ENCODE peak calls at places on chromosomes 2 and 18, in six cellular contexts. One of them, this sample, is unnamed.
A peak's percentile ranks its signal among the peaks of the same experiment; 100 is the strongest.

GRCh38 chr2:27721335-27721734 is 50.2 kb upstream of the MRPL33 start:
- DNase-seq in lower lobe of right lung: no peak
- DNase-seq in cardiac muscle cell: no peak
- DNase-seq in esophagus squamous epithelium: no peak
- DNase-seq in endothelial cell of umbilical vein: no peak
- DNase-seq in fibroblast of villous mesenchyme: no peak
- DNase-seq in this sample: no peak

GRCh38 chr2:159249955-159250723 is 36.4 kb downstream of the WDSUB1 start:
- DNase-seq in lower lobe of right lung: peak; percentile 55
- DNase-seq in cardiac muscle cell: peak; percentile 65
- DNase-seq in esophagus squamous epithelium: no peak
- DNase-seq in endothelial cell of umbilical vein: peak; percentile 88
- DNase-seq in fibroblast of villous mesenchyme: peak; percentile 44
- DNase-seq in this sample: peak; percentile 94

GRCh38 chr2:185279999-185280398 is 458.6 kb upstream of the FSIP2 start:
- DNase-seq in lower lobe of right lung: no peak
- DNase-seq in cardiac muscle cell: peak; percentile 16
- DNase-seq in esophagus squamous epithelium: no peak
- DNase-seq in endothelial cell of umbilical vein: peak; percentile 27
- DNase-seq in fibroblast of villous mesenchyme: peak; percentile 10
- DNase-seq in this sample: no peak

GRCh38 chr2:152065945-152066344 is 32.9 kb downstream of the CACNB4 start:
- DNase-seq in lower lobe of right lung: no peak
- DNase-seq in cardiac muscle cell: no peak
- DNase-seq in esophagus squamous epithelium: no peak
- DNase-seq in endothelial cell of umbilical vein: no peak
- DNase-seq in fibroblast of villous mesenchyme: no peak
- DNase-seq in this sample: no peak

GRCh38 chr18:26480897-26481795 is 67.2 kb downstream of the KCTD1 start:
- DNase-seq in lower lobe of right lung: no peak
- DNase-seq in cardiac muscle cell: peak; percentile 96
- DNase-seq in esophagus squamous epithelium: no peak
- DNase-seq in endothelial cell of umbilical vein: peak; percentile 92
- DNase-seq in fibroblast of villous mesenchyme: peak; percentile 88
- DNase-seq in this sample: no peak

GRCh38 chr2:241095594-241096290 is 6.3 kb downstream of the MTERF4 start:
- DNase-seq in lower lobe of right lung: no peak
- DNase-seq in cardiac muscle cell: no peak
- DNase-seq in esophagus squamous epithelium: no peak
- DNase-seq in endothelial cell of umbilical vein: no peak
- DNase-seq in fibroblast of villous mesenchyme: no peak
- DNase-seq in this sample: no peak

GRCh38 chr2:169260246-169260645 is 102.1 kb downstream of the LRP2 start:
- DNase-seq in lower lobe of right lung: no peak
- DNase-seq in cardiac muscle cell: no peak
- DNase-seq in esophagus squamous epithelium: no peak
- DNase-seq in endothelial cell of umbilical vein: no peak
- DNase-seq in fibroblast of villous mesenchyme: no peak
- DNase-seq in this sample: no peak

GRCh38 chr2:174673876-174674275 is 76.3 kb upstream of the WIPF1 start:
- DNase-seq in lower lobe of right lung: no peak
- DNase-seq in cardiac muscle cell: peak; percentile 29
- DNase-seq in esophagus squamous epithelium: no peak
- DNase-seq in endothelial cell of umbilical vein: no peak
- DNase-seq in fibroblast of villous mesenchyme: peak; percentile 18
- DNase-seq in this sample: no peak

GRCh38 chr2:239714116-239714515 is 311.0 kb downstream of the NDUFA10 start:
- DNase-seq in lower lobe of right lung: no peak
- DNase-seq in cardiac muscle cell: no peak
- DNase-seq in esophagus squamous epithelium: no peak
- DNase-seq in endothelial cell of umbilical vein: no peak
- DNase-seq in fibroblast of villous mesenchyme: no peak
- DNase-seq in this sample: no peak

GRCh38 chr2:166090346-166090745 is 37.5 kb downstream of the SCN1A start:
- DNase-seq in lower lobe of right lung: no peak
- DNase-seq in cardiac muscle cell: peak; percentile 75
- DNase-seq in esophagus squamous epithelium: no peak
- DNase-seq in endothelial cell of umbilical vein: no peak
- DNase-seq in fibroblast of villous mesenchyme: peak; percentile 30
- DNase-seq in this sample: no peak

GRCh38 chr18:22609642-22610041 is 191.9 kb upstream of the CTAGE1 start:
- DNase-seq in lower lobe of right lung: peak; percentile 58
- DNase-seq in cardiac muscle cell: peak; percentile 64
- DNase-seq in esophagus squamous epithelium: no peak
- DNase-seq in endothelial cell of umbilical vein: peak; percentile 82
- DNase-seq in fibroblast of villous mesenchyme: no peak
- DNase-seq in this sample: peak; percentile 50

GRCh38 chr2:162254472-162254871 is 11.2 kb upstream of the FAP start:
- DNase-seq in lower lobe of right lung: no peak
- DNase-seq in cardiac muscle cell: no peak
- DNase-seq in esophagus squamous epithelium: no peak
- DNase-seq in endothelial cell of umbilical vein: no peak
- DNase-seq in fibroblast of villous mesenchyme: no peak
- DNase-seq in this sample: no peak

GRCh38 chr2:65431417-65432226 is 777 bp downstream of the SPRED2 start:
- DNase-seq in lower lobe of right lung: peak; percentile 65
- DNase-seq in cardiac muscle cell: peak; percentile 53
- DNase-seq in esophagus squamous epithelium: no peak
- DNase-seq in endothelial cell of umbilical vein: peak; percentile 25
- DNase-seq in fibroblast of villous mesenchyme: peak; percentile 48
- DNase-seq in this sample: no peak

GRCh38 chr2:175973373-175973772 is 28.7 kb downstream of the LNPK start:
- DNase-seq in lower lobe of right lung: no peak
- DNase-seq in cardiac muscle cell: no peak
- DNase-seq in esophagus squamous epithelium: no peak
- DNase-seq in endothelial cell of umbilical vein: no peak
- DNase-seq in fibroblast of villous mesenchyme: no peak
- DNase-seq in this sample: no peak

GRCh38 chr2:242031481-242032019 is 162.0 kb downstream of the RTP5 start:
- DNase-seq in lower lobe of right lung: no peak
- DNase-seq in cardiac muscle cell: peak; percentile 69
- DNase-seq in esophagus squamous epithelium: no peak
- DNase-seq in endothelial cell of umbilical vein: no peak
- DNase-seq in fibroblast of villous mesenchyme: peak; percentile 93
- DNase-seq in this sample: no peak

GRCh38 chr18:46155652-46156051 is 51.5 kb downstream of the HAUS1 start:
- DNase-seq in lower lobe of right lung: no peak
- DNase-seq in cardiac muscle cell: peak; percentile 81
- DNase-seq in esophagus squamous epithelium: no peak
- DNase-seq in endothelial cell of umbilical vein: no peak
- DNase-seq in fibroblast of villous mesenchyme: peak; percentile 58
- DNase-seq in this sample: no peak

GRCh38 chr2:35468271-35468670 is 887.3 kb upstream of the CRIM1 start:
- DNase-seq in lower lobe of right lung: no peak
- DNase-seq in cardiac muscle cell: no peak
- DNase-seq in esophagus squamous epithelium: no peak
- DNase-seq in endothelial cell of umbilical vein: no peak
- DNase-seq in fibroblast of villous mesenchyme: no peak
- DNase-seq in this sample: no peak

GRCh38 chr18:23924813-23925212 is 89.7 kb upstream of the TTC39C start:
- DNase-seq in lower lobe of right lung: no peak
- DNase-seq in cardiac muscle cell: peak; percentile 63
- DNase-seq in esophagus squamous epithelium: no peak
- DNase-seq in endothelial cell of umbilical vein: no peak
- DNase-seq in fibroblast of villous mesenchyme: no peak
- DNase-seq in this sample: no peak

GRCh38 chr2:59963157-59963556 is 590.3 kb downstream of the BCL11A start:
- DNase-seq in lower lobe of right lung: no peak
- DNase-seq in cardiac muscle cell: no peak
- DNase-seq in esophagus squamous epithelium: no peak
- DNase-seq in endothelial cell of umbilical vein: no peak
- DNase-seq in fibroblast of villous mesenchyme: no peak
- DNase-seq in this sample: no peak

GRCh38 chr2:12321886-12322285 is 394.9 kb upstream of the TRIB2 start:
- DNase-seq in lower lobe of right lung: no peak
- DNase-seq in cardiac muscle cell: peak; percentile 40
- DNase-seq in esophagus squamous epithelium: no peak
- DNase-seq in endothelial cell of umbilical vein: no peak
- DNase-seq in fibroblast of villous mesenchyme: peak; percentile 19
- DNase-seq in this sample: no peak

GRCh38 chr2:150532883-150533282 is 45.4 kb upstream of the RND3 start:
- DNase-seq in lower lobe of right lung: no peak
- DNase-seq in cardiac muscle cell: peak; percentile 61
- DNase-seq in esophagus squamous epithelium: no peak
- DNase-seq in endothelial cell of umbilical vein: no peak
- DNase-seq in fibroblast of villous mesenchyme: peak; percentile 58
- DNase-seq in this sample: no peak

GRCh38 chr18:58093311-58093790 is 49.3 kb downstream of the NEDD4L start:
- DNase-seq in lower lobe of right lung: no peak
- DNase-seq in cardiac muscle cell: no peak
- DNase-seq in esophagus squamous epithelium: no peak
- DNase-seq in endothelial cell of umbilical vein: no peak
- DNase-seq in fibroblast of villous mesenchyme: no peak
- DNase-seq in this sample: no peak

GRCh38 chr2:220460257-220460985 is 833.0 kb downstream of the SLC4A3 start:
- DNase-seq in lower lobe of right lung: no peak
- DNase-seq in cardiac muscle cell: no peak
- DNase-seq in esophagus squamous epithelium: no peak
- DNase-seq in endothelial cell of umbilical vein: no peak
- DNase-seq in fibroblast of villous mesenchyme: no peak
- DNase-seq in this sample: no peak

GRCh38 chr2:9914384-9915065 is 37.0 kb upstream of the GRHL1 start:
- DNase-seq in lower lobe of right lung: no peak
- DNase-seq in cardiac muscle cell: peak; percentile 68
- DNase-seq in esophagus squamous epithelium: no peak
- DNase-seq in endothelial cell of umbilical vein: peak; percentile 37
- DNase-seq in fibroblast of villous mesenchyme: peak; percentile 82
- DNase-seq in this sample: no peak

GRCh38 chr2:83826601-83827000 is 632.5 kb downstream of the SUCLG1 start:
- DNase-seq in lower lobe of right lung: no peak
- DNase-seq in cardiac muscle cell: no peak
- DNase-seq in esophagus squamous epithelium: no peak
- DNase-seq in endothelial cell of umbilical vein: no peak
- DNase-seq in fibroblast of villous mesenchyme: no peak
- DNase-seq in this sample: no peak

GRCh38 chr2:47422560-47422959 is 19.6 kb downstream of the MSH2 start:
- DNase-seq in lower lobe of right lung: no peak
- DNase-seq in cardiac muscle cell: peak; percentile 33
- DNase-seq in esophagus squamous epithelium: no peak
- DNase-seq in endothelial cell of umbilical vein: peak; percentile 13
- DNase-seq in fibroblast of villous mesenchyme: peak; percentile 19
- DNase-seq in this sample: no peak

GRCh38 chr18:3747176-3747973 is 297.4 kb downstream of the TGIF1 start:
- DNase-seq in lower lobe of right lung: no peak
- DNase-seq in cardiac muscle cell: peak; percentile 79
- DNase-seq in esophagus squamous epithelium: no peak
- DNase-seq in endothelial cell of umbilical vein: peak; percentile 90
- DNase-seq in fibroblast of villous mesenchyme: no peak
- DNase-seq in this sample: no peak

GRCh38 chr2:190277234-190278112 is 42.2 kb downstream of the HIBCH start:
- DNase-seq in lower lobe of right lung: no peak
- DNase-seq in cardiac muscle cell: peak; percentile 70
- DNase-seq in esophagus squamous epithelium: no peak
- DNase-seq in endothelial cell of umbilical vein: peak; percentile 70
- DNase-seq in fibroblast of villous mesenchyme: peak; percentile 61
- DNase-seq in this sample: no peak

DNA sequence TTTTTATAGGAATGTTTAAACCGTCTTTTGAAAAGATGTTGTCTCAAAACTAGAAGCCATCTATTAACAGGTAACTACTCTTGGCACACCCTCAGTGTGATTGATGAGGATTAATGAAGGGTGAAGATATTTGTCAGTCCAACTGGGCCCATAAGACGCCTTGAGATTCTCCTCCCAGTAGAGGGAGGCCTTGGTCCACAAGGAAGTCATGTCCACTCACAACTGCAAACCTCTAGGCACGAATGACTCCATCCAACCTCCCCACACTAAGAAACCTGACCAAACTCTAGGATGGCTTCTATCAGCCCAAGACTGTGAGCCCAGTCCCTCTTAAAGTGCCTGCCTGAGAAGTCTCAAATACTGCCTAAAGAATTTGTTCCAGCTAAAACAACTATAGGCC is 19.2 kb upstream of the GRP start:
- DNase-seq in lower lobe of right lung: no peak
- DNase-seq in cardiac muscle cell: no peak
- DNase-seq in esophagus squamous epithelium: no peak
- DNase-seq in endothelial cell of umbilical vein: no peak
- DNase-seq in fibroblast of villous mesenchyme: peak; percentile 4
- DNase-seq in this sample: no peak
- H3K4me3 ChIP-seq in lower lobe of right lung: no peak overlapping the region
- H3K4me3 ChIP-seq in cardiac muscle cell: no peak overlapping the region
- H3K4me3 ChIP-seq in esophagus squamous epithelium: no peak overlapping the region
- H3K4me3 ChIP-seq in endothelial cell of umbilical vein: no peak overlapping the region
- H3K4me3 ChIP-seq in fibroblast of villous mesenchyme: no peak overlapping the region
- H3K4me3 ChIP-seq in this sample: no peak overlapping the region

DNA sequence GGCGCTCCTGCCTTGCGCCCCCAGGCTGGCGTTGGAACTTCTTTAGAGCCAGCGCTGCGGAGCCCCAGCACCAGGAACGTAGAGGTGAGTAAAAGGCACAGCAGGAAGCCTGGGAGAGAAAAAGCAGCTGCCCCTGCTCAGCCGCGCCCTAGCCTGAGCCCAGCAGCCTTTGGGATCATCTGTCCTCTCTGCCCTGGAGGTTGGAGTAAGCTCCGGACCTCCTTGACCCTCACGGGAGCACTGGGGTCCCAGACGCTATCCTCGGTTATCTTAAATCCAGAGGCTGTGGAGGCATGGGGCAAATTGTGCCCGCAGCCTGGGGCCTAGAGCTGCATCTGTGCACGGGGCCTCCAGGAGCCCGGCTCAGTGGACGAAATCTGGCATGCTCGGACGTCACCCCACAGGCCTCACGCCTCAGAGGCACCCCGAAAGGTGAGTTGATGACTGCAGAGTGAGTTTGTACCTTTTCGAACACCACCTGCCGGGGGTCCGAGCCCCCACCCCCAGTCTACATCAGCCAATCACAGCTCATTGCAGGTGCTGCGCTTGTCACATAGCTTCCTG is 1.6 kb upstream of the SLC66A2 start:
- DNase-seq in lower lobe of right lung: peak; percentile 36
- DNase-seq in cardiac muscle cell: no peak
- DNase-seq in esophagus squamous epithelium: no peak
- DNase-seq in endothelial cell of umbilical vein: no peak
- DNase-seq in fibroblast of villous mesenchyme: no peak
- DNase-seq in this sample: no peak
- H3K4me3 ChIP-seq in lower lobe of right lung: no peak overlapping the region
- H3K4me3 ChIP-seq in cardiac muscle cell: peak overlapping the region; percentile 97
- H3K4me3 ChIP-seq in esophagus squamous epithelium: no peak overlapping the region
- H3K4me3 ChIP-seq in endothelial cell of umbilical vein: no peak overlapping the region
- H3K4me3 ChIP-seq in fibroblast of villous mesenchyme: peak overlapping the region; percentile 17
- H3K4me3 ChIP-seq in this sample: no peak overlapping the region

GRCh38 chr2:54499666-54500065 is 43.5 kb downstream of the SPTBN1 start:
- DNase-seq in lower lobe of right lung: no peak
- DNase-seq in cardiac muscle cell: peak; percentile 67
- DNase-seq in esophagus squamous epithelium: no peak
- DNase-seq in endothelial cell of umbilical vein: peak; percentile 87
- DNase-seq in fibroblast of villous mesenchyme: peak; percentile 77
- DNase-seq in this sample: no peak
- H3K4me3 ChIP-seq in lower lobe of right lung: no peak overlapping the region
- H3K4me3 ChIP-seq in cardiac muscle cell: no peak overlapping the region
- H3K4me3 ChIP-seq in esophagus squamous epithelium: no peak overlapping the region
- H3K4me3 ChIP-seq in endothelial cell of umbilical vein: no peak overlapping the region
- H3K4me3 ChIP-seq in fibroblast of villous mesenchyme: no peak overlapping the region
- H3K4me3 ChIP-seq in this sample: no peak overlapping the region

DNA sequence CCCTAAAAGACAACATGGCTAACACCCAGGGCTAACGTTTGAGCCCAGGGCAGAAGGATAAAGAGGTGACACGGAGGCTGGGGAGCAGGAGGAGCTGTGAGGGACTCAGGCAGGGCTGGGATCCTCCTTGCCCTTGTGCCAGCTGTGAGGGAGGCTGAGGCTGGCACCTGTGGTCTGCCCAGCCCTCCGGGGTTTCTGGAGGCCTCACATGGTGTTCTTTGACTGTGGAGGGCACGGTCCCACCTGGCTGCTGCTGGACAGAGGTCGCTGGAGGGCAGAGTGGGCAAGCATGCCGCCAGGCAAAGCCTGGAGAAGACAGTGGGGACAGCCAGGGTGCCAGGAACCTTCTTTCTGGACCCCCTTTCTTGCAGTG is 26.8 kb upstream of the CNNM3 start:
- DNase-seq in lower lobe of right lung: no peak
- DNase-seq in cardiac muscle cell: no peak
- DNase-seq in esophagus squamous epithelium: no peak
- DNase-seq in endothelial cell of umbilical vein: no peak
- DNase-seq in fibroblast of villous mesenchyme: no peak
- DNase-seq in this sample: no peak
- H3K4me3 ChIP-seq in lower lobe of right lung: no peak overlapping the region
- H3K4me3 ChIP-seq in cardiac muscle cell: no peak overlapping the region
- H3K4me3 ChIP-seq in esophagus squamous epithelium: no peak overlapping the region
- H3K4me3 ChIP-seq in endothelial cell of umbilical vein: no peak overlapping the region
- H3K4me3 ChIP-seq in fibroblast of villous mesenchyme: no peak overlapping the region
- H3K4me3 ChIP-seq in this sample: no peak overlapping the region

This sample was measured in LNCaP clone FGC.